ENCODE peak calls at places on chromosomes 2 and 18, in six cellular contexts. One of them, this sample, is unnamed. For H3K4me1, the result is how much of the 10 kb centered on the place peaks cover.

GRCh38 chr2:144479138-144479537 is 40.8 kb downstream of the ZEB2 start:
- DNase-seq in H1: peak
- DNase-seq in upper lobe of left lung: no peak
- DNase-seq in A549: no peak
- DNase-seq in tibial nerve: no peak
- DNase-seq in sigmoid colon: no peak
- DNase-seq in this sample: no peak

GRCh38 chr2:188784269-188784762 is 189.9 kb upstream of the COL3A1 start:
- DNase-seq in upper lobe of left lung: no peak
- DNase-seq in A549: no peak
- DNase-seq in sigmoid colon: no peak
- DNase-seq in H1: no peak
- DNase-seq in tibial nerve: no peak
- DNase-seq in this sample: no peak

GRCh38 chr2:215601990-215602721 is 166.3 kb upstream of the FN1 start:
- DNase-seq in H1: no peak
- DNase-seq in A549: no peak
- DNase-seq in sigmoid colon: no peak
- DNase-seq in tibial nerve: no peak
- DNase-seq in upper lobe of left lung: no peak
- DNase-seq in this sample: no peak

GRCh38 chr2:215878476-215879063 is 134.8 kb downstream of the MREG start:
- DNase-seq in sigmoid colon: no peak
- DNase-seq in tibial nerve: no peak
- DNase-seq in H1: no peak
- DNase-seq in upper lobe of left lung: no peak
- DNase-seq in A549: peak
- DNase-seq in this sample: no peak

GRCh38 chr2:38825956-38826355 is 47.9 kb downstream of the GEMIN6 start:
- DNase-seq in tibial nerve: no peak
- DNase-seq in H1: no peak
- DNase-seq in A549: peak
- DNase-seq in upper lobe of left lung: no peak
- DNase-seq in sigmoid colon: no peak
- DNase-seq in this sample: no peak

GRCh38 chr2:216339456-216340279 is 32.6 kb downstream of the MARCHF4 start:
- DNase-seq in upper lobe of left lung: no peak
- DNase-seq in A549: peak
- DNase-seq in sigmoid colon: no peak
- DNase-seq in tibial nerve: no peak
- DNase-seq in H1: no peak
- DNase-seq in this sample: peak

GRCh38 chr18:45670281-45670962 is 53.6 kb upstream of the SLC14A1 start:
- DNase-seq in A549: no peak
- DNase-seq in H1: no peak
- DNase-seq in upper lobe of left lung: no peak
- DNase-seq in sigmoid colon: no peak
- DNase-seq in tibial nerve: peak
- DNase-seq in this sample: no peak

GRCh38 chr18:54284967-54285785 is 15.9 kb downstream of the POLI start:
- DNase-seq in H1: no peak
- DNase-seq in sigmoid colon: no peak
- DNase-seq in upper lobe of left lung: no peak
- DNase-seq in tibial nerve: no peak
- DNase-seq in A549: no peak
- DNase-seq in this sample: no peak

GRCh38 chr2:119650971-119651370 is 28.0 kb upstream of the TMEM177 start:
- DNase-seq in upper lobe of left lung: no peak
- DNase-seq in A549: no peak
- DNase-seq in sigmoid colon: no peak
- DNase-seq in H1: no peak
- DNase-seq in tibial nerve: no peak
- DNase-seq in this sample: no peak

GRCh38 chr2:51505533-51505932 is 473.6 kb upstream of the NRXN1 start:
- DNase-seq in tibial nerve: no peak
- DNase-seq in H1: no peak
- DNase-seq in upper lobe of left lung: no peak
- DNase-seq in sigmoid colon: no peak
- DNase-seq in A549: peak
- DNase-seq in this sample: no peak

GRCh38 chr2:38690499-38691420 is 24.8 kb downstream of the GALM start:
- DNase-seq in tibial nerve: no peak
- DNase-seq in sigmoid colon: no peak
- DNase-seq in H1: no peak
- DNase-seq in upper lobe of left lung: no peak
- DNase-seq in A549: peak
- DNase-seq in this sample: no peak

GRCh38 chr2:138428710-138429440 is 72.7 kb upstream of the SPOPL start:
- DNase-seq in A549: no peak
- DNase-seq in upper lobe of left lung: no peak
- DNase-seq in sigmoid colon: no peak
- DNase-seq in H1: no peak
- DNase-seq in tibial nerve: no peak
- DNase-seq in this sample: no peak

GRCh38 chr2:138432971-138433370 is 68.6 kb upstream of the SPOPL start:
- DNase-seq in H1: no peak
- DNase-seq in A549: no peak
- DNase-seq in tibial nerve: no peak
- DNase-seq in sigmoid colon: no peak
- DNase-seq in upper lobe of left lung: no peak
- DNase-seq in this sample: no peak

GRCh38 chr2:138435701-138436100 is 65.9 kb upstream of the SPOPL start:
- DNase-seq in A549: no peak
- DNase-seq in sigmoid colon: no peak
- DNase-seq in H1: no peak
- DNase-seq in tibial nerve: no peak
- DNase-seq in upper lobe of left lung: no peak
- DNase-seq in this sample: no peak

GRCh38 chr2:138430181-138430580 is 71.4 kb upstream of the SPOPL start:
- DNase-seq in sigmoid colon: no peak
- DNase-seq in A549: no peak
- DNase-seq in tibial nerve: no peak
- DNase-seq in upper lobe of left lung: no peak
- DNase-seq in H1: no peak
- DNase-seq in this sample: no peak

DNA sequence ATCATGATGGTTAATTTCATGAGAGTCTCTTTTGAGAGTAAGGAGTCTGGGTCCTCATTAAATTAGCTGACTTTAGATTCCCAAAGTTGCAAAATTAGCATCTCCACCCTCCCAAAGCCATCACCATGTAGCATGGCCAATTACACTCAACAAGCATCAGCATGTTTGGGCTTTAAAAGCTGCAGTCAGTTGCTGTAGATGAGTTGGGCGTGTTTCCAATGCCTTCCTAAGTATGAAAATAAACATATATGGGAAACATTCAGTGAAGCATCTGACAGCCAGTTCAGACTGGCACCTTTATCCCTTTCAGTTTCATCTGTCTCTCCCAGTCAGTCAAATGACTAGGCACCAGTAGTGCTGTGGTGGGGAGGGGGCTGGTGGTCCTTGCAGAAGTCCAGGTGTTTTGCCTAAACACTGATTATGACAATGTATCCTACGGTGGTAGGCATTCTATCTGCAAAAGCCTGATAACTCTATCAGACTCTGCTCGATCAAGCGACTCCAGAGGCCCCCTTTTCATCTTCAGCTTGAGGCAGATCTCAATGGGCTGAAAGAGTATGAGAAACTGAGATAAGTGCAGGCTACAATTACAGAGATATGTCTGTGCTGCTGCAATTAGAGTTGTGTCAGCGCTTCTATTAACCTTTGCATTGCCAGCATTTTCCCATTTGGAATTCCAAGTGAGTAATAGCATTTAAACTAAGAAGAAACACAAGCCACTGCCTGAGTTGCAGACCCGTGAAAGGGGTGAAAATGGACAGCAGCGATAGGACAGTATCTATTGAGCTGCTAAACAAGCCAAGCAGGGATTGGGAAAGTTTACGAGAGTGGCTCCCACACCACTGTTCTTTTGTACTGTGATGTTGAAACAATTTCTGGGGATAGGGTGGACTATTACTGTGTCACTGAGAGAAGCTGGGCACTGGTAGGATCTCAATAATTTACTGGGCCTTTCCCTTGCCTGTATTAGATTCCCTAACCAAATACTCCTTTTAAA is 67.3 kb upstream of the SPOPL start:
- DNase-seq in tibial nerve: no peak
- DNase-seq in sigmoid colon: no peak
- DNase-seq in H1: no peak
- DNase-seq in upper lobe of left lung: no peak
- DNase-seq in A549: no peak
- DNase-seq in this sample: no peak
- TF ChIP-seq EP300 in tibial nerve: no peak
- TF ChIP-seq EP300 in sigmoid colon: no peak
- TF ChIP-seq EP300 in H1: no peak
- TF ChIP-seq EP300 in upper lobe of left lung: no peak
- TF ChIP-seq EP300 in A549: no peak
- TF ChIP-seq EP300 in this sample: no peak

DNA sequence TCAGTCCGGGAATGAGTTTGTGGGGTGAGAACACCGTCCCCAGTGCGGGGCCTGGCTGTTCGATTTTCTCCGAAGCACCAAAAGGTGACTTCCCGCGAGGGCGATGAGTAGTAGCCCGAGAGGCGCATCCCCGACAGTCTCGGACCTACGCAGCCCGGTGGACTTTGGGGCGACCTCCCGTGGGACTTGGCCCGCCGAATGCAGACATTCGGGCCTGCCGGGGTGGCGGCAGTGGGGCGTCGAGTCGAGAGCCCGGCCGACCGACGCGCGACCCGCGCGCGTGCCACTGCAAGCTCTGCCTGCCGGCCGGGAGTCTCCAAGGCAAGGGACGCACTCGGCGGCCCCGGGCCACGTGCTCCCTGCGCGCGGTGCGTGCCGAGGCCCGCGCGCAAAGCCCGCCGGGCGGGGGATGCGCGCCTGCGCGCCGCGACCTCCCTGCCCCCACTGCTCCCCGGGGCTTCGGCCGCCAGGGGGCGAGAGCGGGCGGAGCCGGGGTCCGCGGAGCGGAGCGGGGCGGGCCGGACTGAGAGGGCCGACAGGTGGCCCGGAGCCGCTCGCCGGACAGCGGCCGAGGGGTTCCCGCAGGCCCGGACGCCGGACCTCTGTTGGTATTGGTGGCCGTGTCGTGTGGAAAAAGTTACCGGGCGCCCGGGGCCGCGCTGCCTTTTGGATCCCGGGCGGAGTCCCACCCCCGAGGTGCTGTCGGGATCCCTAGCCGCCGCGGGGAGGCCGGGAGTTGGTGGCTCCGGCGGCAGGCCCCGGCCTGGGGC is 1.8 kb downstream of the PTMA start:
- DNase-seq in tibial nerve: peak
- DNase-seq in sigmoid colon: peak
- DNase-seq in H1: no peak
- DNase-seq in upper lobe of left lung: peak
- DNase-seq in A549: peak
- DNase-seq in this sample: peak
- H3K4me1 ChIP-seq in tibial nerve: half or more
- H3K4me1 ChIP-seq in sigmoid colon: half or more
- H3K4me1 ChIP-seq in H1: under half
- H3K4me1 ChIP-seq in upper lobe of left lung: under half
- H3K4me1 ChIP-seq in A549: under half
- H3K4me1 ChIP-seq in this sample: under half

GRCh38 chr18:60962629-60963028 is 370.6 kb upstream of the CDH20 start:
- DNase-seq in tibial nerve: no peak
- DNase-seq in A549: no peak
- DNase-seq in H1: no peak
- DNase-seq in sigmoid colon: no peak
- DNase-seq in upper lobe of left lung: no peak
- DNase-seq in this sample: no peak
- TF ChIP-seq EP300 in tibial nerve: no peak
- TF ChIP-seq EP300 in A549: no peak
- TF ChIP-seq EP300 in H1: no peak
- TF ChIP-seq EP300 in sigmoid colon: no peak
- TF ChIP-seq EP300 in upper lobe of left lung: no peak
- TF ChIP-seq EP300 in this sample: no peak

DNA sequence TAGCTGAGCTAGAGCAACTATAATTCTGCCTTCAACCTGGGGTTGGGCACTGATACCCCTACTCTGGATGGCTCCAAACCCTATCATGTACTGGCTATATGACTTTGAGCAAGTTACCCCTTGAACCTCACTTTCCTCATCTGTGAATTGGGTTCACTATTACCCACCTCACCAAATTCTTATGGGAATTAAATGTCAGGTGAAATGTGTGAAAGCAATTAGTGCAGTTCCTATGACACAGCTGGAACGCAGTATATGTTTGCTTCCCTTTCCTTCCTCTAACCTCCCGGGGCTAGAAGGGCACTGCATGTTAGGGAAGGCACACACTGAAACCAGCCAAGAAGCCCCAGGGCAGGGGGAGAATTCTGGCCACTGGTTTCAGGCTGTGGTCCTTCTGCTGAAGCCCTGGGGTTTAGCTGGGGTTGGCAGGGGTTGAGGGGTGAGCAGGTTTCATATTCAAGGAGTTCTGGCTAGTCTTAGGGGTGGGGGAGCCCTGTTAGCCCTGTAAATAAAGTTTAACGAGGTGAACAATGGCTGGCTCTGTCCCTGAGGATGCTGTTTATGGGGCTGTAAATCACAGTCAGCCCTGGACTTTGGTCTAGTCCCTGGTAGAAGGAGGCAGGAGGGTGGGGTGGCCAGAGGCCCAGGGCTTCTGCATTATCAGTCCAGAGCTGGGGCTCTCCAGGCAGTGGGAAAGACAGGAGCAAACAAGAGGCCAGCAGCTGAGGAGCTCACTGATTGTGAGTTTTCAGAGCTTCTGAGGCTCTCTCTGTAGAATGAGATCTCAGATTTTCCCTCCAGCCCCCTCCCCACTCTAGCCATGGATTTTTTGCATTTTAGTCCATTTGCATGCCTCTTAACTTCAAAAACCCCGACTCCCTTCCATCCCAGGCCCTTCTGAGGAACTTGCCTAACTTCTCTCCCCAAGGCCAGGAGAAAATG is 8.0 kb downstream of the PKDCC start:
- DNase-seq in H1: no peak
- DNase-seq in upper lobe of left lung: no peak
- DNase-seq in sigmoid colon: peak
- DNase-seq in tibial nerve: no peak
- DNase-seq in A549: peak
- DNase-seq in this sample: no peak
- H3K4me1 ChIP-seq in H1: under half
- H3K4me1 ChIP-seq in upper lobe of left lung: under half
- H3K4me1 ChIP-seq in sigmoid colon: half or more
- H3K4me1 ChIP-seq in tibial nerve: half or more
- H3K4me1 ChIP-seq in A549: half or more
- H3K4me1 ChIP-seq in this sample: under half